ENCODE peak calls at places on chromosomes 5 and 9, in four cellular contexts. One of them, this sample, is unnamed. For H3K9me1, the result is how much of the 10 kb centered on the place peaks cover.

GRCh38 chr5:176768174-176768970 is 42.0 kb upstream of the UNC5A start:
- DNase-seq in K562: no peak
- DNase-seq in IMR-90: no peak
- DNase-seq in keratinocyte: no peak
- DNase-seq in this sample: no peak

GRCh38 chr5:102770803-102771202 is 15.7 kb downstream of the PAM start:
- DNase-seq in K562: no peak
- DNase-seq in IMR-90: no peak
- DNase-seq in keratinocyte: no peak
- DNase-seq in this sample: no peak

GRCh38 chr9:90632680-90633207 is 9.9 kb downstream of the DIRAS2 start:
- DNase-seq in K562: no peak
- DNase-seq in IMR-90: no peak
- DNase-seq in keratinocyte: no peak
- DNase-seq in this sample: no peak

GRCh38 chr5:68460147-68460760 is 244.7 kb downstream of the PIK3R1 start:
- DNase-seq in K562: peak
- DNase-seq in IMR-90: peak
- DNase-seq in keratinocyte: no peak
- DNase-seq in this sample: peak

GRCh38 chr9:137745541-137745991 is 126.8 kb downstream of the EHMT1 start:
- DNase-seq in K562: peak
- DNase-seq in IMR-90: peak
- DNase-seq in keratinocyte: no peak
- DNase-seq in this sample: no peak

GRCh38 chr9:130445268-130445983 is 665 bp downstream of the ASS1 start:
- DNase-seq in K562: no peak
- DNase-seq in IMR-90: no peak
- DNase-seq in keratinocyte: no peak
- DNase-seq in this sample: no peak

GRCh38 chr5:56350030-56350594 is 117.0 kb upstream of the ANKRD55 start:
- DNase-seq in K562: no peak
- DNase-seq in IMR-90: no peak
- DNase-seq in keratinocyte: no peak
- DNase-seq in this sample: no peak

GRCh38 chr5:143052967-143053682 is 282.9 kb downstream of the ARHGAP26 start:
- DNase-seq in K562: no peak
- DNase-seq in IMR-90: no peak
- DNase-seq in keratinocyte: no peak
- DNase-seq in this sample: no peak

GRCh38 chr9:112241491-112241890 is 66.4 kb upstream of the SUSD1 start:
- DNase-seq in K562: no peak
- DNase-seq in IMR-90: peak
- DNase-seq in keratinocyte: no peak
- DNase-seq in this sample: no peak

GRCh38 chr9:93303258-93303771 is 119.4 kb downstream of the WNK2 start:
- DNase-seq in K562: no peak
- DNase-seq in IMR-90: no peak
- DNase-seq in keratinocyte: no peak
- DNase-seq in this sample: no peak

GRCh38 chr9:21205204-21205603 is 1.7 kb downstream of the IFNA10 start:
- DNase-seq in K562: no peak
- DNase-seq in IMR-90: no peak
- DNase-seq in keratinocyte: no peak
- DNase-seq in this sample: no peak

GRCh38 chr9:112249277-112249676 is 74.2 kb upstream of the SUSD1 start:
- DNase-seq in K562: no peak
- DNase-seq in IMR-90: peak
- DNase-seq in keratinocyte: no peak
- DNase-seq in this sample: peak

GRCh38 chr9:37156781-37157356 is 36.5 kb downstream of the ZCCHC7 start:
- DNase-seq in K562: no peak
- DNase-seq in IMR-90: peak
- DNase-seq in keratinocyte: no peak
- DNase-seq in this sample: no peak

GRCh38 chr9:37938121-37938906 is 34.4 kb upstream of the SLC25A51 start:
- DNase-seq in K562: no peak
- DNase-seq in IMR-90: peak
- DNase-seq in keratinocyte: no peak
- DNase-seq in this sample: peak

DNA sequence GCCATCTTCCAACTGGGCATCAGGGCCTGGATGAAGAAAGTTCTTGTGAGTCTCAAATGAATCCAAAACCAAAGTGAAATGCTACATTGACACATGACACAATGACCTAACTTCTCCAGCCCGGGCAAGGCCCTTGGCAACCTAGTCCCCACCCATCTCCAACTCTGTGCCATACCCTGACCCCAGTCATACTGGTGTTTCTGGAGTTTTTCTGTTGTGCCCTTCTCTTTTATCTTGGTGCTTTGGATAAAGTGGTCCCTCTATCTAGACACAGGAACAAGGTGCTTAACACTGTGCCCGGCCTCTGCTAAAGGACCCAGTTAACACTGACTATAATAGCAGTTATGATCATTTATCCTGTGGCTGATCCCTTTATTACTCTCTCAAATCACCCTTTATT is 149.8 kb downstream of the GRIA1 start:
- DNase-seq in K562: no peak
- DNase-seq in IMR-90: no peak
- DNase-seq in keratinocyte: no peak
- DNase-seq in this sample: no peak
- H3K9me1 ChIP-seq in K562: under half
- H3K9me1 ChIP-seq in IMR-90: under half
- H3K9me1 ChIP-seq in keratinocyte: under half
- H3K9me1 ChIP-seq in this sample: under half

GRCh38 chr5:53335115-53335514 is 145.3 kb upstream of the FST start:
- DNase-seq in K562: no peak
- DNase-seq in IMR-90: peak
- DNase-seq in keratinocyte: no peak
- DNase-seq in this sample: no peak
- H3K9me1 ChIP-seq in K562: under half
- H3K9me1 ChIP-seq in IMR-90: under half
- H3K9me1 ChIP-seq in keratinocyte: under half
- H3K9me1 ChIP-seq in this sample: under half

GRCh38 chr5:28748446-28748845 is 1710.1 kb upstream of the CDH9 start:
- DNase-seq in K562: no peak
- DNase-seq in IMR-90: no peak
- DNase-seq in keratinocyte: no peak
- DNase-seq in this sample: no peak

GRCh38 chr5:28750236-28750635 is 1711.8 kb upstream of the CDH9 start:
- DNase-seq in K562: no peak
- DNase-seq in IMR-90: no peak
- DNase-seq in keratinocyte: no peak
- DNase-seq in this sample: no peak
- H3K9me1 ChIP-seq in K562: under half
- H3K9me1 ChIP-seq in IMR-90: under half
- H3K9me1 ChIP-seq in keratinocyte: under half
- H3K9me1 ChIP-seq in this sample: under half

DNA sequence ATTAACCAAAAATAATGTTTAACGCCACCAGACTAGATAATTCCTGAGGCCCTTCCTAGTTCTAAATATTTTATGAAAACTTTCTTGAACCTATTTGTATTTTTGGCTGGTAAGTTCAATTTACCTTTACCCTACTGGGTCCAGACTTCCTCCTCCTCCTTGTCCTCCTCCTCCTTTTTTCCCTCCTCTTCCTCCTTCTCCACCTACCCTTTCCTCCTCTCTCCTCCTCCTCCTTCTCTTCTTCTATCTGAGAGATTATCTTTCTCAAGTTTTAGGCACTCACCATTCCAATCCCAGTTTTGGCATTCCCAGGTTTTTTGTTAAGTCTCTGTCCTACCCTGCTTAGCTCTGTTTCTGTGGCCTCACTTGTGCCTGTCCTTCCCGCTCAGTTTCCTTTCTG is 24.7 kb upstream of the RAPGEF1 start:
- DNase-seq in K562: no peak
- DNase-seq in IMR-90: no peak
- DNase-seq in keratinocyte: no peak
- DNase-seq in this sample: no peak
- H3K9me1 ChIP-seq in K562: under half
- H3K9me1 ChIP-seq in IMR-90: under half
- H3K9me1 ChIP-seq in keratinocyte: under half
- H3K9me1 ChIP-seq in this sample: under half

GRCh38 chr5:179916523-179916922 is 8.8 kb upstream of the TBC1D9B start:
- DNase-seq in K562: no peak
- DNase-seq in IMR-90: no peak
- DNase-seq in keratinocyte: no peak
- DNase-seq in this sample: no peak
- H3K9me1 ChIP-seq in K562: under half
- H3K9me1 ChIP-seq in IMR-90: under half
- H3K9me1 ChIP-seq in keratinocyte: under half
- H3K9me1 ChIP-seq in this sample: under half

GRCh38 chr9:135252980-135253304 is 165.5 kb downstream of the OLFM1 start:
- DNase-seq in K562: no peak
- DNase-seq in IMR-90: no peak
- DNase-seq in keratinocyte: no peak
- DNase-seq in this sample: no peak
- H3K9me1 ChIP-seq in K562: under half
- H3K9me1 ChIP-seq in IMR-90: under half
- H3K9me1 ChIP-seq in keratinocyte: under half
- H3K9me1 ChIP-seq in this sample: under half

GRCh38 chr5:54229041-54229780 is 81.2 kb downstream of the ARL15 start:
- DNase-seq in K562: peak
- DNase-seq in IMR-90: peak
- DNase-seq in keratinocyte: no peak
- DNase-seq in this sample: peak
- H3K9me1 ChIP-seq in K562: under half
- H3K9me1 ChIP-seq in IMR-90: under half
- H3K9me1 ChIP-seq in keratinocyte: under half
- H3K9me1 ChIP-seq in this sample: under half

This sample was measured in endothelial cell of umbilical vein.